ENCODE peak calls at places on chromosome X, in nine cellular contexts. Q, E, T, M, Z, I, D, K and C are unnamed samples.

GRCh38 chrX:151419748-151420147 is 22.7 kb downstream of the VMA21 start:
- DNase-seq in Q (no peak), E (no peak), T (no peak), M (no peak), Z (no peak), I (no peak), D (no peak), K (no peak), C (no peak)

GRCh38 chrX:153400146-153401132 is 711 bp downstream of the PNMA6E start:
- DNase-seq in Q (peak; percentile 66), E (peak; percentile 49), T (peak; percentile 13), M (peak; percentile 58), Z (peak; percentile 53), I (peak; percentile 21), D (no peak), K (no peak), C (peak; percentile 88)

GRCh38 chrX:111040377-111041017 is 55.5 kb upstream of the PAK3 start:
- DNase-seq in Q (no peak), E (no peak), T (peak; percentile 16), M (no peak), Z (no peak), I (no peak), D (no peak), K (no peak), C (no peak)

GRCh38 chrX:69298466-69299140 is 133.3 kb upstream of the PJA1 start:
- DNase-seq in Q (no peak), E (peak; percentile 55), T (no peak), M (no peak), Z (no peak), I (no peak), D (no peak), K (no peak), C (no peak)

GRCh38 chrX:138917781-138918180 is 206.3 kb upstream of the FGF13 start:
- DNase-seq in Q (no peak), E (peak; percentile 39), T (peak; percentile 8), M (no peak), Z (no peak), I (no peak), D (no peak), K (no peak), C (no peak)

GRCh38 chrX:43655151-43655676 is 885 bp upstream of the MAOA start:
- DNase-seq in Q (peak; percentile 19), E (peak; percentile 9), T (peak; percentile 13), M (peak; percentile 27), Z (no peak), I (no peak), D (peak; percentile 2), K (no peak), C (no peak)

GRCh38 chrX:129980043-129980442 is 2.4 kb upstream of the BCORL1 start:
- DNase-seq in Q (no peak), E (no peak), T (no peak), M (no peak), Z (no peak), I (peak; percentile 49), D (no peak), K (no peak), C (peak; percentile 65)

GRCh38 chrX:143945171-143945570 is 61.3 kb downstream of the UBE2NL start:
- DNase-seq in Q (no peak), E (no peak), T (no peak), M (no peak), Z (no peak), I (no peak), D (no peak), K (no peak), C (no peak)

GRCh38 chrX:139758809-139759208 is 50.8 kb upstream of the MCF2 start:
- DNase-seq in Q (no peak), E (no peak), T (no peak), M (no peak), Z (no peak), I (no peak), D (no peak), K (no peak), C (no peak)

GRCh38 chrX:51336584-51336983 is 4.0 kb downstream of the NUDT10 start:
- DNase-seq in Q (peak; percentile 2), E (peak; percentile 37), T (peak; percentile 1), M (peak; percentile 33), Z (no peak), I (peak; percentile 0), D (no peak), K (no peak), C (peak; percentile 54)

GRCh38 chrX:154412468-154412867 is 1.1 kb downstream of the TAFAZZIN start:
- DNase-seq in Q (peak; percentile 23), E (no peak), T (peak; percentile 28), M (peak; percentile 57), Z (no peak), I (no peak), D (no peak), K (no peak), C (no peak)

GRCh38 chrX:122739770-122740169 is 444.3 kb upstream of the GRIA3 start:
- DNase-seq in Q (peak; percentile 3), E (peak; percentile 3), T (no peak), M (no peak), Z (no peak), I (no peak), D (no peak), K (no peak), C (no peak)

GRCh38 chrX:39813631-39814246 is 284.0 kb downstream of the BCOR start:
- DNase-seq in Q (no peak), E (peak; percentile 62), T (peak; percentile 27), M (no peak), Z (no peak), I (no peak), D (no peak), K (no peak), C (no peak)

GRCh38 chrX:33183366-33183765 is 28.0 kb downstream of the DMD start:
- DNase-seq in Q (no peak), E (no peak), T (peak; percentile 2), M (no peak), Z (no peak), I (no peak), D (no peak), K (no peak), C (no peak)

GRCh38 chrX:22818061-22818460 is 181.7 kb upstream of the DDX53 start:
- DNase-seq in Q (no peak), E (no peak), T (peak; percentile 6), M (no peak), Z (no peak), I (no peak), D (no peak), K (no peak), C (no peak)

GRCh38 chrX:147958316-147958715 is 22.8 kb upstream of the FMR1NB start:
- DNase-seq in Q (no peak), E (peak; percentile 57), T (peak; percentile 75), M (no peak), Z (no peak), I (no peak), D (no peak), K (no peak), C (no peak)

GRCh38 chrX:44267116-44267515 is 76.4 kb downstream of the EFHC2 start:
- DNase-seq in Q (no peak), E (no peak), T (no peak), M (no peak), Z (no peak), I (no peak), D (no peak), K (no peak), C (no peak)

GRCh38 chrX:19958530-19959486 is 32.1 kb downstream of the BCLAF3 start:
- DNase-seq in Q (no peak), E (no peak), T (peak; percentile 22), M (no peak), Z (no peak), I (no peak), D (no peak), K (no peak), C (no peak)